ENCODE peak calls at places on chromosomes 4 and X, in seven cellular contexts. N is mesenchymal stem cell, H is IMR-90, R is mesendoderm, I is H9, A is H1, V is trophoblast cell. P is an unnamed sample.

GRCh38 chrX:115058276-115058675 is 40.9 kb upstream of the IL13RA2 start:
- DNase-seq in V (no peak), H (peak; percentile 91), R (no peak), N (peak; percentile 77), A (no peak), I (no peak), P (no peak)

GRCh38 chrX:68703369-68703768 is 55.9 kb downstream of the STARD8 start:
- DNase-seq in I (peak; percentile 39), V (no peak), H (no peak), R (peak; percentile 63), A (no peak), N (no peak), P (no peak)

GRCh38 chr4:160371446-160371845 is 1268.6 kb downstream of the RAPGEF2 start:
- DNase-seq in H (no peak), I (no peak), R (no peak), A (no peak), N (no peak), V (peak; percentile 13), P (no peak)

GRCh38 chr4:99885063-99885664 is 9.1 kb downstream of the LAMTOR3 start:
- DNase-seq in I (no peak), R (peak; percentile 55), A (no peak), H (peak; percentile 38), N (peak; percentile 62), V (no peak), P (no peak)

GRCh38 chr4:39613093-39613656 is 25.5 kb downstream of the SMIM14 start:
- DNase-seq in V (no peak), A (no peak), R (no peak), I (no peak), H (peak; percentile 58), N (peak; percentile 68), P (no peak)

GRCh38 chr4:7652451-7652871 is 217.7 kb upstream of the PSAPL1 start:
- DNase-seq in I (no peak), H (no peak), V (no peak), R (no peak), N (peak; percentile 51), A (no peak), P (no peak)

GRCh38 chr4:81804849-81805248 is 333.1 kb upstream of the RASGEF1B start:
- DNase-seq in N (no peak), V (no peak), H (no peak), I (no peak), A (no peak), R (no peak), P (no peak)

GRCh38 chr4:101961144-101961543 is 170.6 kb downstream of the BANK1 start:
- DNase-seq in V (no peak), H (no peak), R (peak; percentile 69), N (no peak), I (no peak), A (no peak), P (no peak)

GRCh38 chr4:153773236-153773690 is 13.4 kb upstream of the RNF175 start:
- DNase-seq in V (no peak), N (peak; percentile 24), I (peak; percentile 86), A (no peak), H (no peak), R (peak; percentile 93), P (no peak)

GRCh38 chr4:80918004-80918403 is 112.5 kb upstream of the BMP3 start:
- DNase-seq in A (no peak), R (no peak), H (peak; percentile 52), N (no peak), I (no peak), V (peak; percentile 3), P (no peak)

GRCh38 chr4:169102011-169102410 is 92.0 kb upstream of the CBR4 start:
- DNase-seq in R (no peak), I (no peak), N (no peak), H (no peak), A (no peak), V (no peak), P (no peak)

DNA sequence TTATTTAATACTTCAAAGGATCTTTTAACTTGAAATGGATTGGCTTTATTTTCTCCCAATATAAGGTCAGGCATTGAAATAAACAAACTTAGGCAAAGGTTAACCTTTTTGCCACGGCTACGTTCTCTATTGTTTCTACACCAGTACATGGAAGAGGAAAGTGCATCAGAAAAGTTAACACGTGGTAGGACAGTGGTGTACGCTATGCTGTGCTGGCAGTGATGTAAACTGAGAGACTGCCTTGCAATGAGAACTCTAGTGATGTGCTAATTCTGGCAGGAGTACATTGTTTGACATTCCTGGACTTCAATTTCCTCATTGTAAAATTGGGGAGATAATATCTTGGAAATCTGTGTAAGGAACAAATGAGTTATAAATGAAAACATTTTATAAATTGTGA is 208.2 kb downstream of the TMA16 start:
- DNase-seq in H (peak; percentile 83), A (no peak), N (no peak), V (no peak), I (no peak), R (no peak), P (no peak)
- H4K8ac ChIP-seq in H (no peak overlapping the region), A (no peak overlapping the region), N (no peak overlapping the region), V (no peak overlapping the region), I (no peak overlapping the region), R (no peak overlapping the region), P (no peak overlapping the region)

GRCh38 chrX:70062076-70062475 is at the start of gene OTUD6A:
- DNase-seq in I (no peak), R (no peak), V (no peak), H (no peak), N (no peak), A (no peak), P (no peak)

GRCh38 chrX:70066646-70067045 is 4.4 kb downstream of the OTUD6A start:
- DNase-seq in R (no peak), N (no peak), H (no peak), A (no peak), I (no peak), V (no peak), P (no peak)

GRCh38 chrX:70062961-70063550 is 799 bp downstream of the OTUD6A start:
- DNase-seq in H (no peak), V (no peak), R (no peak), N (no peak), A (no peak), I (no peak), P (no peak)
- H3K4ac ChIP-seq in H (no peak overlapping the region), V (no peak overlapping the region), R (no peak overlapping the region), N (no peak overlapping the region), A (no peak overlapping the region), I (no peak overlapping the region), P (no peak overlapping the region)

DNA sequence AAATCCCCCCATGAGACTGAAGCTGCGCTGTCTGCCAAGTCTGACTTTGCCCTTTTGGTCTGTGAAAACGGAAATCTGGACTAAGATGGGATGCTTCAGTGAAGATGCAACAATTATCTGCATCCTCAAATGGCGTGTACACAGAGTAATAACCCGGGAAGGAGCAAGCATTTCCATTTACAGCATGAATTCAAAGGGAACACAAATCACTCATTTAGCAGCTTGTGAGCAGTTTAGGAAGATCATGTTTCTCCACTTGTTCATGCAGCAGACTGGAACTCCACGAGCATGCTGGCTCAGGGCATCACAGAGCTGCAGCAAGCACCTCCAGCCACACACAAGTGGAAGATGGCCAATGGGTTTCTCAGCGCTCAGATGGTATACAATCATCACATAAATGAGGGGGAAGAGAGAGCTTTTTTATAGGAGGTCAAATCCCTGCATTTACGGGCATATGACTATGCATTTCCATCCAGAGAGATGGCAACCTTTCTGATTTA is 175.5 kb downstream of the NLGN4X start:
- DNase-seq in H (no peak), N (no peak), V (no peak), I (no peak), A (no peak), R (no peak), P (no peak)
- H4K8ac ChIP-seq in H (no peak overlapping the region), N (no peak overlapping the region), V (no peak overlapping the region), I (no peak overlapping the region), A (no peak overlapping the region), R (no peak overlapping the region), P (no peak overlapping the region)

GRCh38 chrX:1152090-1152489 is 60.4 kb downstream of the CRLF2 start:
- DNase-seq in R (no peak), A (peak; percentile 46), I (peak; percentile 25), N (no peak), H (no peak), V (no peak), P (no peak)

GRCh38 chrX:1153940-1154339 is 58.5 kb downstream of the CRLF2 start:
- DNase-seq in R (peak; percentile 34), A (peak; percentile 32), I (no peak), H (no peak), N (no peak), V (no peak), P (no peak)

GRCh38 chrX:1147641-1148515 is 64.6 kb downstream of the CRLF2 start:
- DNase-seq in I (peak; percentile 25), V (no peak), A (peak; percentile 45), R (no peak), H (no peak), N (no peak), P (no peak)

GRCh38 chrX:1151378-1152077 is 60.9 kb downstream of the CRLF2 start:
- DNase-seq in H (no peak), I (peak; percentile 9), A (no peak), N (no peak), V (no peak), R (no peak), P (no peak)

GRCh38 chrX:1150569-1151347 is 61.7 kb downstream of the CRLF2 start:
- DNase-seq in R (no peak), V (no peak), I (peak; percentile 11), N (no peak), A (peak; percentile 37), H (no peak), P (no peak)
- H3K4ac ChIP-seq in R (no peak overlapping the region), V (no peak overlapping the region), I (no peak overlapping the region), N (no peak overlapping the region), A (no peak overlapping the region), H (no peak overlapping the region), P (no peak overlapping the region)

GRCh38 chr4:94976371-94977011 is 218.7 kb downstream of the BMPR1B start:
- DNase-seq in I (no peak), N (peak; percentile 22), V (no peak), A (no peak), H (peak; percentile 68), R (no peak), P (no peak)
- H4K8ac ChIP-seq in I (no peak overlapping the region), N (no peak overlapping the region), V (no peak overlapping the region), A (no peak overlapping the region), H (no peak overlapping the region), R (no peak overlapping the region), P (no peak overlapping the region)

DNA sequence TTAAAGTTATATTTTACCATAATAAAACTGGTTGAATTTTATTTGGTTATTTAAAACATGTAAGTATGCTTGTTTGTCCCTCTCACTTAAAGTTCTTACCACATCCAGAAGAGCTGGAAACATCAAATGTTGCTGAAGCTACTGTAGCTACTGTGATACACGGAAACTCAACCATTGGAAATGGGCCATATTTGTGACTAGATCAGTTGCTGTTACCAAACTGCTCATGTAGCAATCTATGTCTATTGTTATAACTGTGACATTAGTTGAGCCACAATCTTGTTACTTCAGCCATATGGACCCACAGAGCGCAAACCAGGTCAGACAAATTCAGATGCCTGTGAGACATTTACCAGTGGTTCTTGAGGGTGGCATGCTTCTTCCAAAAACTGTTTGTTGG is 41.6 kb downstream of the NDNF start:
- DNase-seq in A (no peak), N (no peak), R (no peak), H (no peak), V (no peak), I (no peak), P (no peak)
- H3K4ac ChIP-seq in A (no peak overlapping the region), N (no peak overlapping the region), R (no peak overlapping the region), H (no peak overlapping the region), V (no peak overlapping the region), I (no peak overlapping the region), P (no peak overlapping the region)